ENCODE peak calls at places on chromosomes 1 and 21, in six cellular contexts. S is A549, H is H1, V is fibroblast of lung, D is hepatocyte, G is heart left ventricle. I is an unnamed sample. For H3K4me1, the result is how much of the 10 kb centered on the place peaks cover.

GRCh38 chr1:176670853-176671252 is 207.9 kb downstream of the PAPPA2 start:
- DNase-seq in D (no peak), H (no peak), S (no peak), G (no peak), V (no peak), I (no peak)

GRCh38 chr1:111937147-111937725 is 52.2 kb downstream of the KCND3 start:
- DNase-seq in D (no peak), S (no peak), H (no peak), V (no peak), G (no peak), I (no peak)

GRCh38 chr1:156151093-156151688 is 2.2 kb upstream of the SEMA4A start:
- DNase-seq in V (peak), D (no peak), H (no peak), S (no peak), G (no peak), I (peak)

GRCh38 chr21:42570841-42571387 is 57.3 kb downstream of the SLC37A1 start:
- DNase-seq in S (peak), V (no peak), H (no peak), G (peak), D (no peak), I (no peak)

GRCh38 chr1:53693361-53693760 is 45.6 kb downstream of the GLIS1 start:
- DNase-seq in S (no peak), G (no peak), H (no peak), V (peak), D (no peak), I (no peak)

GRCh38 chr21:45533731-45534571 is 8.3 kb downstream of the SLC19A1 start:
- DNase-seq in G (peak), S (no peak), V (no peak), H (peak), D (no peak), I (peak)

GRCh38 chr1:71658295-71658694 is 577.5 kb upstream of the ZRANB2 start:
- DNase-seq in D (no peak), H (no peak), V (peak), S (no peak), G (no peak), I (no peak)

GRCh38 chr1:16351994-16352841 is at the start of gene FBXO42:
- DNase-seq in S (peak), H (peak), V (peak), D (peak), G (peak), I (peak)

GRCh38 chr1:68117416-68117815 is 67.0 kb upstream of the DIRAS3 start:
- DNase-seq in D (no peak), S (no peak), G (no peak), V (no peak), H (no peak), I (no peak)

GRCh38 chr1:31912839-31913239 is 25.3 kb downstream of the PTP4A2 start:
- DNase-seq in D (no peak), V (no peak), S (no peak), G (no peak), H (no peak), I (no peak)

GRCh38 chr1:20634065-20634593 is 871 bp downstream of the PINK1 start:
- DNase-seq in S (no peak), D (peak), G (no peak), H (no peak), V (peak), I (no peak)

GRCh38 chr1:185369786-185370185 is 52.7 kb upstream of the IVNS1ABP start:
- DNase-seq in V (peak), S (no peak), G (no peak), H (no peak), D (no peak), I (peak)

GRCh38 chr1:235229868-235230267 is 68.8 kb upstream of the RBM34 start:
- DNase-seq in D (no peak), S (no peak), V (no peak), H (no peak), G (no peak), I (no peak)

GRCh38 chr1:211375286-211375818 is 48.7 kb downstream of the TRAF5 start:
- DNase-seq in V (no peak), D (no peak), G (no peak), H (no peak), S (no peak), I (no peak)

GRCh38 chr1:58158006-58158405 is 388.5 kb downstream of the OMA1 start:
- DNase-seq in S (no peak), D (no peak), H (no peak), G (no peak), V (no peak), I (no peak)

GRCh38 chr1:72357411-72357810 is 75.1 kb upstream of the NEGR1 start:
- DNase-seq in D (no peak), S (no peak), V (peak), H (no peak), G (no peak), I (no peak)

GRCh38 chr1:33349081-33349759 is 28.3 kb upstream of the A3GALT2 start:
- DNase-seq in G (peak), H (peak), S (peak), V (peak), D (peak), I (peak)

DNA sequence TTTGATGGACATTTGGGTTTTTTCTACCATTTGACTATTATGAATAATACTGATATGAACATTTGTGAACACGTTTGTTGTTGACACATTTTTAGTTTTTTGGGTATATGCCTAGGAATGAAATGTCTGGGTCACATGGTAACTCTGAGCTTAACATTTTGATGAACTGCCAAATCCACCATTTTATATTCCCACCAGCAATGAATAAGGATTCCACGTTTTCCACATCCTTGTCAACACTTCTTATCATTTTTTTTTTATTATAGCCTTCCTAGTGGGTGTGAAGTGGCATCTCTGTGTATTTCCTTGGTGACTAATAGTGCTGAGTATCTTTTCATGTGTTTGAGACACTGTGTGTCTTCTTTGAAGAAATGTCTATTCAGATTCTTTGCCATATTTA is 67.6 kb downstream of the RASAL2 start:
- DNase-seq in H (no peak), S (no peak), D (no peak), G (no peak), V (no peak), I (no peak)
- H3K27ac ChIP-seq in H (no peak), S (no peak), D (no peak), G (no peak), V (no peak), I (no peak)

GRCh38 chr1:154407866-154408777 is 3.0 kb downstream of the IL6R start:
- DNase-seq in H (no peak), V (no peak), D (no peak), S (no peak), G (no peak), I (no peak)

GRCh38 chr1:154404984-154405761 is at the start of gene IL6R:
- DNase-seq in H (peak), D (peak), S (peak), V (peak), G (peak), I (peak)

GRCh38 chr1:154405762-154406571 is 824 bp downstream of the IL6R start:
- DNase-seq in S (peak), D (peak), G (peak), H (peak), V (peak), I (peak)

GRCh38 chr1:154406572-154406879 is 1.4 kb downstream of the IL6R start:
- DNase-seq in S (no peak), H (no peak), G (no peak), V (no peak), D (no peak), I (no peak)

DNA sequence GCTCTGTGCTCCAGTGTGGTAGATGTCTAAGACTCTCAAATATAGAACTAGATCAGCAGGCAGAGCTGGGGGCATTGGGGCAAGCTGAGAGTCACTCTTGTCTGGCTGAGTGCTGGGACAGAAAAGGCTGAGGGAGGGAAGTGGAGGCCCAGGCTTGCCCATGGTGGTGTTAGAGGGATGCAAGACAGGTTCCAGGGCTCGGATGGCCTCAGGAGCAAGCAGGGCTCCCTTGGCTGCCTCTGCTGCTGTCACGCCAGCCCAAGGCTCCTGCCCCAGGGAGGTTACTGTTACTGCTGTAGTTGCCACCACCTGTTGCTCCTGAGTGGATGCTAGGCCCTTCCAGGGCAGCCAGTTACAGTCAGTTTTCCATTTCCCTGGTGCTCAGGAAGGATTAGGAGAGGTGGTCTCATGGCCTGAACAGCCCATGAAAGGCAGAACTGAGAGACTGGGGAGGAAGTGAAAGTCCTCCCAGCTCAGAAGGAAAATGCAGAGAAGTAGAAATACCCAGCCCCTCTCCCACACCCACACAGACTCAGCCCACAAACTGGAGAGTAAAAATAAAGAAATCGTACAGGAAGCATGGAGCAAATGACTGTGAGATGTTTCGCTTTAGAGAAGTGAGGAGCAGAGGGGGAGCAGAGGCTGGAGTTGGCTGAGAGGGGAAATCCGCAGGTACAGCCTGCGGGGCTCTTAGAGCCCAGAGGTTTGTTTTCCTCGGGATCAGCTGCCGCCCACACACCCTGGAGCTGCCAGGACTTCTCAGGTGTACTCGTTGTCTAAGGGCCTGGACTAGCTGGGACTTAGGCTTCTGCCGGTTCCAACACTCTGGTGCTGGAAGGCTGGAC is 2.1 kb downstream of the IL6R start:
- DNase-seq in G (no peak), D (no peak), V (no peak), S (no peak), H (no peak), I (no peak)
- H3K4me3 ChIP-seq in G (no peak), D (no peak), V (no peak), S (no peak), H (no peak), I (peak)

DNA sequence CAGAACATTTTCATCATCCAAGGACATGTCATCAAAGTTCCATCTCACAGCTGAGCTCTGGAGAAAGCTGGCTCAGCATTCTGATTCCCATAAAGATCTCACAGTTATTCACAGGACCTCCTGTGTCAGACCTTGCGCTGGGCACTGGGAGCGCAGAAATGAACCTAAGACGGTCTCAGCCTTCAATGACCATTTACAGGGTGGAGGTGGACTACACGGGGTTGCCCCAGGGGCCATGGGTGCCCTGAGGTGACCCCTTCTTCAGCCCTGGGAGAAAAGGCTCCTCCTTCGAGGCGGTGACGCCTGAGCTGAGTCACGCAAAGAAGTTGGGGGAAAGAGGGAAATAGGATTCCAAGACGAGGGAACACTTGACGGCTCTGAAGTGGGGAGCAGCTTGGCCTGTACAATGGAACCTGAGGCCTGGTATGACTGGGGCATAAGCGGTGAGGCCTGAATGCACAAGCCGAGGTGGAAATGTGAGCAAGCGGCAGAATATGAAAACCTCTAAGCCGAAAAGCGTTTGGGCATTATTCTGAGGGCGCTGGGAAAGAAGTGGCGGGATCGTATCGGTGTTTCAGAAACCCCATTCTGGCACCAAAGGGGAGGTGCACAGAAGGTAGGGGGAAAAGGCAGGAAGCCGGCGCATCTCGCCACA is 787 bp downstream of the CC2D1B start:
- DNase-seq in S (peak), D (peak), H (peak), V (peak), G (peak), I (peak)
- H3K4me1 ChIP-seq in S (under half), D (under half), H (under half), V (under half), G (under half), I (under half)

GRCh38 chr1:110164951-110165350 is 14.7 kb downstream of the SLC6A17 start:
- DNase-seq in V (no peak), H (no peak), S (no peak), D (no peak), G (no peak), I (no peak)
- H3K27ac ChIP-seq in V (no peak), H (no peak), S (no peak), D (no peak), G (no peak), I (no peak)

DNA sequence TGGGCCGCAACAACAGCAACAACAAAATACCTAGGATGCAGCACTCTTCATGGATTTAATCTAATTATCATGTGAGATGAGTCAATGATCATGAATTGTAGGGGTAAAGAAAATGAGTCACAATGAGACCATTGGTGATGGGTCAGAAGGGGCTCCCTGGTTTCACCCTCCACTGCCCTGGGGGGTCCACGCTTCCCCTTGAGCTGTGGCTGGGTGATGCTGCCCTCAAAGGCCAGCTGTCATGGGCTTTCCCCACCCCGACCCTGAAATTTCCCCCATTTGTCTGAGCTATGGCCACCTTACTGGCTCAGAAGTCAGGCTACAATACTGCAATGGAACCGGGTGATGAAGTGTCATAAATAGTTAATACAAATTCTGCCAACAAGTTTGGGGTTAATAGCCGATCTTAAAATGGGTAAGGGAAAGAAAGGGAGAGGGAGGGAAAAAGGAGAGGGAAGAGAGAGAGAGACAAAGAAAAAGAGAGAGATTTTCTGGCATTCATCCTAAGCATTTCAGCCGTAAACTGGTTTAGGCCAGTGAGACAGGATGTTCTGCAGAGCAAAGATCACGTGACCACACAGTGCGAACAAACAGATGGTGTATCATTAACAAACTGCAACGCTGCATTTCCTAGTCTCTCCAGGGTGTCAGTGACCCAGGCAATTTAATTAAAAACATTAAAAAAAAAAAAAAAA is 143.4 kb upstream of the ERRFI1 start:
- DNase-seq in D (peak), H (no peak), V (peak), G (peak), S (peak), I (peak)
- H3K4me3 ChIP-seq in D (no peak), H (no peak), V (no peak), G (no peak), S (no peak), I (no peak)

I was measured in right cardiac atrium.